ENCODE peak calls at places on chromosome 21, in five cellular contexts. One of them, this sample, is unnamed.
A peak's percentile ranks its signal among the peaks of the same experiment; 100 is the strongest.

GRCh38 chr21:46551636-46552241 is 53.1 kb downstream of the S100B start:
- DNase-seq in upper lobe of right lung: peak; percentile 79
- DNase-seq in esophagus squamous epithelium: no peak
- DNase-seq in suprapubic skin: no peak
- DNase-seq in adrenal gland: no peak
- DNase-seq in this sample: no peak

GRCh38 chr21:46120301-46121285 is 22.7 kb downstream of the COL6A2 start:
- DNase-seq in upper lobe of right lung: peak; percentile 60
- DNase-seq in esophagus squamous epithelium: no peak
- DNase-seq in suprapubic skin: peak; percentile 69
- DNase-seq in adrenal gland: peak; percentile 16
- DNase-seq in this sample: peak; percentile 11

GRCh38 chr21:33901421-33902288 is 13.9 kb downstream of the ATP5PO start:
- DNase-seq in upper lobe of right lung: no peak
- DNase-seq in esophagus squamous epithelium: no peak
- DNase-seq in suprapubic skin: no peak
- DNase-seq in adrenal gland: peak; percentile 68
- DNase-seq in this sample: peak; percentile 76

GRCh38 chr21:18026359-18026758 is 207.2 kb upstream of the C21orf91 start:
- DNase-seq in upper lobe of right lung: no peak
- DNase-seq in esophagus squamous epithelium: no peak
- DNase-seq in suprapubic skin: no peak
- DNase-seq in adrenal gland: no peak
- DNase-seq in this sample: no peak

GRCh38 chr21:26127918-26128317 is 42.7 kb downstream of the APP start:
- DNase-seq in upper lobe of right lung: no peak
- DNase-seq in esophagus squamous epithelium: no peak
- DNase-seq in suprapubic skin: no peak
- DNase-seq in adrenal gland: peak; percentile 53
- DNase-seq in this sample: no peak

GRCh38 chr21:34889287-34889536 is 159.9 kb downstream of the RUNX1 start:
- DNase-seq in upper lobe of right lung: peak; percentile 85
- DNase-seq in esophagus squamous epithelium: no peak
- DNase-seq in suprapubic skin: no peak
- DNase-seq in adrenal gland: peak; percentile 68
- DNase-seq in this sample: no peak

GRCh38 chr21:35314896-35315582 is 265.9 kb upstream of the RUNX1 start:
- DNase-seq in upper lobe of right lung: no peak
- DNase-seq in esophagus squamous epithelium: no peak
- DNase-seq in suprapubic skin: no peak
- DNase-seq in adrenal gland: no peak
- DNase-seq in this sample: no peak

GRCh38 chr21:45988366-45989347 is 7.1 kb downstream of the COL6A1 start:
- DNase-seq in upper lobe of right lung: peak; percentile 50
- DNase-seq in esophagus squamous epithelium: no peak
- DNase-seq in suprapubic skin: peak; percentile 75
- DNase-seq in adrenal gland: peak; percentile 19
- DNase-seq in this sample: no peak

GRCh38 chr21:18460979-18461378 is 57.4 kb upstream of the TMPRSS15 start:
- DNase-seq in upper lobe of right lung: no peak
- DNase-seq in esophagus squamous epithelium: no peak
- DNase-seq in suprapubic skin: no peak
- DNase-seq in adrenal gland: no peak
- DNase-seq in this sample: no peak

GRCh38 chr21:39546522-39546921 is 66.2 kb upstream of the B3GALT5 start:
- DNase-seq in upper lobe of right lung: no peak
- DNase-seq in esophagus squamous epithelium: no peak
- DNase-seq in suprapubic skin: no peak
- DNase-seq in adrenal gland: no peak
- DNase-seq in this sample: no peak

GRCh38 chr21:36260802-36261201 is 59.2 kb upstream of the MORC3 start:
- DNase-seq in upper lobe of right lung: no peak
- DNase-seq in esophagus squamous epithelium: no peak
- DNase-seq in suprapubic skin: no peak
- DNase-seq in adrenal gland: no peak
- DNase-seq in this sample: no peak

GRCh38 chr21:39660596-39660995 is 47.9 kb downstream of the B3GALT5 start:
- DNase-seq in upper lobe of right lung: peak; percentile 53
- DNase-seq in esophagus squamous epithelium: no peak
- DNase-seq in suprapubic skin: peak; percentile 67
- DNase-seq in adrenal gland: peak; percentile 26
- DNase-seq in this sample: no peak

GRCh38 chr21:33078907-33079582 is 9.1 kb downstream of the OLIG1 start:
- DNase-seq in upper lobe of right lung: no peak
- DNase-seq in esophagus squamous epithelium: no peak
- DNase-seq in suprapubic skin: no peak
- DNase-seq in adrenal gland: no peak
- DNase-seq in this sample: no peak

GRCh38 chr21:14520535-14520934 is 25.6 kb downstream of the SAMSN1 start:
- DNase-seq in upper lobe of right lung: peak; percentile 59
- DNase-seq in esophagus squamous epithelium: no peak
- DNase-seq in suprapubic skin: no peak
- DNase-seq in adrenal gland: no peak
- DNase-seq in this sample: no peak

GRCh38 chr21:24897883-24898282 is 709.4 kb downstream of the MRPL39 start:
- DNase-seq in upper lobe of right lung: no peak
- DNase-seq in esophagus squamous epithelium: no peak
- DNase-seq in suprapubic skin: no peak
- DNase-seq in adrenal gland: no peak
- DNase-seq in this sample: no peak

GRCh38 chr21:32727478-32727727 is 410 bp downstream of the SYNJ1 start:
- DNase-seq in upper lobe of right lung: no peak
- DNase-seq in esophagus squamous epithelium: no peak
- DNase-seq in suprapubic skin: no peak
- DNase-seq in adrenal gland: no peak
- DNase-seq in this sample: no peak

GRCh38 chr21:25002676-25003075 is 604.6 kb downstream of the MRPL39 start:
- DNase-seq in upper lobe of right lung: no peak
- DNase-seq in esophagus squamous epithelium: no peak
- DNase-seq in suprapubic skin: no peak
- DNase-seq in adrenal gland: no peak
- DNase-seq in this sample: no peak

GRCh38 chr21:46154155-46154954 is 1.0 kb downstream of the FTCD start:
- DNase-seq in upper lobe of right lung: peak; percentile 61
- DNase-seq in esophagus squamous epithelium: no peak
- DNase-seq in suprapubic skin: peak; percentile 69
- DNase-seq in adrenal gland: peak; percentile 19
- DNase-seq in this sample: peak; percentile 7

GRCh38 chr21:31011412-31011811 is 26.9 kb downstream of the KRTAP19-8 start:
- DNase-seq in upper lobe of right lung: no peak
- DNase-seq in esophagus squamous epithelium: no peak
- DNase-seq in suprapubic skin: no peak
- DNase-seq in adrenal gland: no peak
- DNase-seq in this sample: no peak

GRCh38 chr21:33268736-33269441 is 2.7 kb downstream of the IL10RB start:
- DNase-seq in upper lobe of right lung: peak; percentile 94
- DNase-seq in esophagus squamous epithelium: no peak
- DNase-seq in suprapubic skin: no peak
- DNase-seq in adrenal gland: no peak
- DNase-seq in this sample: peak; percentile 30

GRCh38 chr21:46110499-46111192 is 12.7 kb downstream of the COL6A2 start:
- DNase-seq in upper lobe of right lung: peak; percentile 79
- DNase-seq in esophagus squamous epithelium: no peak
- DNase-seq in suprapubic skin: peak; percentile 79
- DNase-seq in adrenal gland: no peak
- DNase-seq in this sample: peak; percentile 12

GRCh38 chr21:45880097-45881068 is 101.2 kb upstream of the COL6A1 start:
- DNase-seq in upper lobe of right lung: peak; percentile 75
- DNase-seq in esophagus squamous epithelium: no peak
- DNase-seq in suprapubic skin: no peak
- DNase-seq in adrenal gland: peak; percentile 68
- DNase-seq in this sample: peak; percentile 83

GRCh38 chr21:17708541-17709265 is 96.0 kb upstream of the BTG3 start:
- DNase-seq in upper lobe of right lung: no peak
- DNase-seq in esophagus squamous epithelium: no peak
- DNase-seq in suprapubic skin: no peak
- DNase-seq in adrenal gland: no peak
- DNase-seq in this sample: no peak

GRCh38 chr21:33109574-33110339 is 39.8 kb downstream of the OLIG1 start:
- DNase-seq in upper lobe of right lung: no peak
- DNase-seq in esophagus squamous epithelium: no peak
- DNase-seq in suprapubic skin: peak; percentile 52
- DNase-seq in adrenal gland: no peak
- DNase-seq in this sample: no peak

GRCh38 chr21:33266050-33266783 is at the start of gene IL10RB:
- DNase-seq in upper lobe of right lung: peak; percentile 91
- DNase-seq in esophagus squamous epithelium: peak; percentile 20
- DNase-seq in suprapubic skin: peak; percentile 84
- DNase-seq in adrenal gland: peak; percentile 71
- DNase-seq in this sample: peak; percentile 78

GRCh38 chr21:34795152-34796141 is 126.7 kb downstream of the CLIC6 start:
- DNase-seq in upper lobe of right lung: no peak
- DNase-seq in esophagus squamous epithelium: no peak
- DNase-seq in suprapubic skin: no peak
- DNase-seq in adrenal gland: no peak
- DNase-seq in this sample: no peak

GRCh38 chr21:24223625-24224024 is 1383.7 kb downstream of the MRPL39 start:
- DNase-seq in upper lobe of right lung: no peak
- DNase-seq in esophagus squamous epithelium: no peak
- DNase-seq in suprapubic skin: no peak
- DNase-seq in adrenal gland: no peak
- DNase-seq in this sample: no peak

GRCh38 chr21:34022557-34023335 is 50.6 kb upstream of the MRPS6 start:
- DNase-seq in upper lobe of right lung: no peak
- DNase-seq in esophagus squamous epithelium: no peak
- DNase-seq in suprapubic skin: no peak
- DNase-seq in adrenal gland: peak; percentile 31
- DNase-seq in this sample: no peak

GRCh38 chr21:23963454-23963853 is 1643.8 kb downstream of the MRPL39 start:
- DNase-seq in upper lobe of right lung: no peak
- DNase-seq in esophagus squamous epithelium: no peak
- DNase-seq in suprapubic skin: no peak
- DNase-seq in adrenal gland: no peak
- DNase-seq in this sample: no peak

GRCh38 chr21:35282944-35283343 is 233.8 kb upstream of the RUNX1 start:
- DNase-seq in upper lobe of right lung: no peak
- DNase-seq in esophagus squamous epithelium: no peak
- DNase-seq in suprapubic skin: no peak
- DNase-seq in adrenal gland: no peak
- DNase-seq in this sample: no peak

GRCh38 chr21:34835526-34835925 is 166.7 kb downstream of the CLIC6 start:
- DNase-seq in upper lobe of right lung: no peak
- DNase-seq in esophagus squamous epithelium: no peak
- DNase-seq in suprapubic skin: no peak
- DNase-seq in adrenal gland: peak; percentile 73
- DNase-seq in this sample: no peak

GRCh38 chr21:36245649-36246048 is 74.3 kb upstream of the MORC3 start:
- DNase-seq in upper lobe of right lung: no peak
- DNase-seq in esophagus squamous epithelium: no peak
- DNase-seq in suprapubic skin: no peak
- DNase-seq in adrenal gland: no peak
- DNase-seq in this sample: no peak

GRCh38 chr21:17793675-17794123 is 25.5 kb downstream of the C21orf91 start:
- DNase-seq in upper lobe of right lung: no peak
- DNase-seq in esophagus squamous epithelium: no peak
- DNase-seq in suprapubic skin: no peak
- DNase-seq in adrenal gland: no peak
- DNase-seq in this sample: peak; percentile 33

GRCh38 chr21:44838038-44838895 is 20.4 kb upstream of the SUMO3 start:
- DNase-seq in upper lobe of right lung: no peak
- DNase-seq in esophagus squamous epithelium: no peak
- DNase-seq in suprapubic skin: no peak
- DNase-seq in adrenal gland: no peak
- DNase-seq in this sample: no peak
- TF ChIP-seq CTCF in upper lobe of right lung: no peak
- TF ChIP-seq CTCF in esophagus squamous epithelium: no peak
- TF ChIP-seq CTCF in suprapubic skin: no peak
- TF ChIP-seq CTCF in adrenal gland: no peak
- TF ChIP-seq CTCF in this sample: no peak

GRCh38 chr21:16570196-16570595 is 840.4 kb downstream of the USP25 start:
- DNase-seq in upper lobe of right lung: no peak
- DNase-seq in esophagus squamous epithelium: no peak
- DNase-seq in suprapubic skin: no peak
- DNase-seq in adrenal gland: no peak
- DNase-seq in this sample: no peak

GRCh38 chr21:16569679-16570078 is 839.9 kb downstream of the USP25 start:
- DNase-seq in upper lobe of right lung: no peak
- DNase-seq in esophagus squamous epithelium: no peak
- DNase-seq in suprapubic skin: no peak
- DNase-seq in adrenal gland: no peak
- DNase-seq in this sample: no peak

GRCh38 chr21:16572032-16572431 is 842.2 kb downstream of the USP25 start:
- DNase-seq in upper lobe of right lung: no peak
- DNase-seq in esophagus squamous epithelium: no peak
- DNase-seq in suprapubic skin: no peak
- DNase-seq in adrenal gland: no peak
- DNase-seq in this sample: no peak

GRCh38 chr21:16571594-16571993 is 841.8 kb downstream of the USP25 start:
- DNase-seq in upper lobe of right lung: no peak
- DNase-seq in esophagus squamous epithelium: no peak
- DNase-seq in suprapubic skin: no peak
- DNase-seq in adrenal gland: no peak
- DNase-seq in this sample: no peak

DNA sequence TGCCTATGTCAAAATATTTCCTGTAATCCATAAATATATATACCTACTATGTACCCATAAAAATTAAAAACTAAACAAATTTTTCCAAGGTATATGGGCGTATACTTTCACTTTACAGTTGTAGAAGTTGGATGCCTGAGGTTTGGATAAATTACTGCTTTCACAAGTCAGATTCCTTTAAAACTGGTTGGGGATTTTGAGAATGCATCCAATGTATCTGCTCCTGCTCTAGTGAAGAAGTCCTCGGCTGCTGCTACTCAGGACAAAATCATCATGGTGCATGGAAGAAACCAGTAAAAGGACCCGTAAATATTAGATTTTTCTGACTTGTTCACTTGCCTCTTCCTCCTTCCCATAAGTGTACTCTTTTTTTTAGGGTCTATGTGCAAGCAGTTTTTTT is 841.1 kb downstream of the USP25 start:
- DNase-seq in upper lobe of right lung: no peak
- DNase-seq in esophagus squamous epithelium: no peak
- DNase-seq in suprapubic skin: no peak
- DNase-seq in adrenal gland: no peak
- DNase-seq in this sample: no peak
- H3K4me3 ChIP-seq in upper lobe of right lung: no peak overlapping the region
- H3K4me3 ChIP-seq in esophagus squamous epithelium: no peak overlapping the region
- H3K4me3 ChIP-seq in suprapubic skin: no peak overlapping the region
- H3K4me3 ChIP-seq in adrenal gland: no peak overlapping the region
- H3K4me3 ChIP-seq in this sample: no peak overlapping the region

GRCh38 chr21:37393786-37394185 is 27.2 kb downstream of the DYRK1A start:
- DNase-seq in upper lobe of right lung: no peak
- DNase-seq in esophagus squamous epithelium: no peak
- DNase-seq in suprapubic skin: no peak
- DNase-seq in adrenal gland: no peak
- DNase-seq in this sample: no peak
- H3K4me1 ChIP-seq in upper lobe of right lung: peaks cover 59% of the 10 kb centered on the region
- H3K4me1 ChIP-seq in esophagus squamous epithelium: peaks cover 96% of the 10 kb centered on the region
- H3K4me1 ChIP-seq in suprapubic skin: peaks cover 75% of the 10 kb centered on the region
- H3K4me1 ChIP-seq in adrenal gland: peaks cover 75% of the 10 kb centered on the region
- H3K4me1 ChIP-seq in this sample: no peaks in the 10 kb centered on the region

GRCh38 chr21:21163904-21164303 is 165.7 kb downstream of the NCAM2 start:
- DNase-seq in upper lobe of right lung: no peak
- DNase-seq in esophagus squamous epithelium: no peak
- DNase-seq in suprapubic skin: no peak
- DNase-seq in adrenal gland: peak; percentile 80
- DNase-seq in this sample: peak; percentile 68

GRCh38 chr21:21159253-21159899 is 161.2 kb downstream of the NCAM2 start:
- DNase-seq in upper lobe of right lung: no peak
- DNase-seq in esophagus squamous epithelium: no peak
- DNase-seq in suprapubic skin: no peak
- DNase-seq in adrenal gland: no peak
- DNase-seq in this sample: no peak

GRCh38 chr21:21165063-21165645 is 166.9 kb downstream of the NCAM2 start:
- DNase-seq in upper lobe of right lung: no peak
- DNase-seq in esophagus squamous epithelium: no peak
- DNase-seq in suprapubic skin: no peak
- DNase-seq in adrenal gland: no peak
- DNase-seq in this sample: peak; percentile 51
- TF ChIP-seq CTCF in upper lobe of right lung: no peak
- TF ChIP-seq CTCF in esophagus squamous epithelium: no peak
- TF ChIP-seq CTCF in suprapubic skin: no peak
- TF ChIP-seq CTCF in adrenal gland: no peak
- TF ChIP-seq CTCF in this sample: no peak